ENCODE peak calls at places on chromosomes 7 and 10, in four cellular contexts. E is neural progenitor cell, K is transverse colon, M is uterus. Q is an unnamed sample. For H3K4me1, the result is how much of the 10 kb centered on the place peaks cover.

GRCh38 chr10:27197980-27198645 is 42.5 kb downstream of the ACBD5 start:
- DNase-seq in E (no peak), K (no peak), M (no peak), Q (peak)

GRCh38 chr10:63227207-63227895 is 94.2 kb downstream of the NRBF2 start:
- DNase-seq in E (no peak), K (no peak), M (no peak), Q (no peak)

GRCh38 chr10:97676770-97677581 is 10.1 kb downstream of the AVPI1 start:
- DNase-seq in E (peak), K (peak), M (peak), Q (peak)

GRCh38 chr10:47383254-47384147 is 592 bp downstream of the ZNF488 start:
- DNase-seq in E (peak), K (no peak), M (no peak), Q (no peak)

GRCh38 chr7:82210422-82211184 is 233.0 kb downstream of the CACNA2D1 start:
- DNase-seq in E (no peak), K (no peak), M (no peak), Q (no peak)

GRCh38 chr10:29896053-29896452 is 163.3 kb downstream of the JCAD start:
- DNase-seq in E (no peak), K (no peak), M (no peak), Q (no peak)

GRCh38 chr10:24872049-24872789 is 80.2 kb downstream of the PRTFDC1 start:
- DNase-seq in E (peak), K (no peak), M (no peak), Q (no peak)

GRCh38 chr7:23680417-23681405 is 712 bp downstream of the FAM221A start:
- DNase-seq in E (peak), K (peak), M (peak), Q (peak)

GRCh38 chr10:3528271-3528670 is 256.7 kb downstream of the KLF6 start:
- DNase-seq in E (no peak), K (no peak), M (no peak), Q (no peak)

GRCh38 chr7:118104812-118105441 is 79.0 kb upstream of the LSM8 start:
- DNase-seq in E (no peak), K (no peak), M (no peak), Q (no peak)

GRCh38 chr10:45001382-45002148 is 842 bp downstream of the ZNF22 start:
- DNase-seq in E (peak), K (peak), M (peak), Q (peak)

GRCh38 chr10:92074126-92074887 is 150.7 kb downstream of the BTAF1 start:
- DNase-seq in E (no peak), K (no peak), M (no peak), Q (peak)

GRCh38 chr7:44145419-44145968 is 4.4 kb upstream of the MYL7 start:
- DNase-seq in E (peak), K (no peak), M (peak), Q (peak)

GRCh38 chr7:32379486-32380115 is 110.6 kb downstream of the LSM5 start:
- DNase-seq in E (no peak), K (no peak), M (no peak), Q (no peak)

GRCh38 chr7:125814030-125814535 is 884.5 kb upstream of the POT1 start:
- DNase-seq in E (no peak), K (no peak), M (no peak), Q (no peak)

GRCh38 chr7:64541438-64542359 is 21.2 kb downstream of the ZNF680 start:
- DNase-seq in E (no peak), K (no peak), M (no peak), Q (peak)

GRCh38 chr7:39016609-39017008 is 38.9 kb downstream of the POU6F2 start:
- DNase-seq in E (no peak), K (peak), M (no peak), Q (peak)

DNA sequence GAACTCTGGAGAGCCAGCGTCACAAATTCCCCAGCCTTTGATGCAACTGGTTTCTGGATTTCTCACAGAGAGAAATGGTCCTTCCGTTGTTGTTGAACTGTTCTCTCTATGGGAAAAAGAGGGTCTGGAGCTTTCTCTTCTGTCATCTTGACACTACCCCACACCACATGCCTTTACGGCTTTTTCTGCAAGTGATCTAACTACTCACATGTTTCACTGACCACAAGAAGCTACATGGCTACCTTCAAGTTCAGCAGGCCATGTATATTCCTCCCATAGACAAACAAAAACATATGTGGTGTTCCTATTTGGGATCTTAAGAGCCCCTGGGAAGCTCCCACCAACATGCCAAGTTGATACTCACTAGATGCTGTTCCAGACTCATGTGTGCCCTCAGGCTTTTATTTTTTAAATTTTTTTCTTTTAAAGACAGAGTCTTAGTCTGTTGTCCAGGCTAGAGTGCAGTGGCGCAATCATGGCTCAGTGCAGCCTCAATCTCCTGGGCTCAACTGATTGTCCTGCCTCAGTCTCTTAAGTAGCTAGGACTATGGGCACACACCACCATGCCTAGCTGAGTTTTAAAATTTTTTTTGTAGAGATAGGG is 72.0 kb downstream of the RNF216 start:
- DNase-seq in E (no peak), K (no peak), M (no peak), Q (no peak)
- H3K4me1 ChIP-seq in E (under half), K (under half), M (under half), Q (under half)

GRCh38 chr7:27194002-27194352 is 5.9 kb downstream of the HOXA13 start:
- DNase-seq in E (no peak), K (no peak), M (no peak), Q (no peak)
- H3K4me3 ChIP-seq in E (no peak), K (no peak), M (no peak), Q (no peak)

DNA sequence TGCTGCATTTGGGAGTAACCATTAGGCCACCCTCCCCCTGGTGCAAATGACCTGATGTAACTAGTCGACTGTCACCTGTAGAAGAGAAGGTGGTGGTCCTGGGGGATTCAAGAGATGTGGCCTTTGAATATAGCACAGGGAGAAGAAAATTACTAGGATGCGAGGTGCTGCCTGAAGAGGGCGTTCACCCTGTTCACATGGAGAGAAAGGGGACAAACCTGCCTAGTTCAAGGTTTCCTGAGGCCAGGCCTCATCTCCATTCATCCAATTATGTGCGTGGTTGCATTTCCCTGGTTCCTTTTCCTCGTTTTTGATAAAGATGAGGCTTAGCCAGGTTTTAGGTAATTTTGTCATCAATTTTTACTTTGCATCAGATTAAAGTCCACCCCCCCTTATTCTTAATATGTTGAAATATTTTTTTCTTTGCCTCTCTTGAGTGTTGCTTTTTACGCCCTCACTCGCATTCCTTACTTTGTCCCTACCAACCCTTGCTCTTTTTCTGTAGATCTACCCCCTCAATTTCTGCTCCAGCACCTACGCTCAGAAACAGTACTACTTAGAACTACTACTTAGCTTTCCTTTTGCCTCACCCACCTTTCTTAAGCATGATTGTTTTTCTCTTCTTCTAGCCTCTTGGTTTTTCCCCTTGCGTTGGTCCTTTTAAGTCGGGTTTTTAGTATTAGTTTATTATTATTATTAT is 13.7 kb downstream of the CLCN1 start:
- DNase-seq in E (no peak), K (no peak), M (no peak), Q (no peak)
- TF ChIP-seq CTCF in E (no peak), K (no peak), M (no peak), Q (no peak)

DNA sequence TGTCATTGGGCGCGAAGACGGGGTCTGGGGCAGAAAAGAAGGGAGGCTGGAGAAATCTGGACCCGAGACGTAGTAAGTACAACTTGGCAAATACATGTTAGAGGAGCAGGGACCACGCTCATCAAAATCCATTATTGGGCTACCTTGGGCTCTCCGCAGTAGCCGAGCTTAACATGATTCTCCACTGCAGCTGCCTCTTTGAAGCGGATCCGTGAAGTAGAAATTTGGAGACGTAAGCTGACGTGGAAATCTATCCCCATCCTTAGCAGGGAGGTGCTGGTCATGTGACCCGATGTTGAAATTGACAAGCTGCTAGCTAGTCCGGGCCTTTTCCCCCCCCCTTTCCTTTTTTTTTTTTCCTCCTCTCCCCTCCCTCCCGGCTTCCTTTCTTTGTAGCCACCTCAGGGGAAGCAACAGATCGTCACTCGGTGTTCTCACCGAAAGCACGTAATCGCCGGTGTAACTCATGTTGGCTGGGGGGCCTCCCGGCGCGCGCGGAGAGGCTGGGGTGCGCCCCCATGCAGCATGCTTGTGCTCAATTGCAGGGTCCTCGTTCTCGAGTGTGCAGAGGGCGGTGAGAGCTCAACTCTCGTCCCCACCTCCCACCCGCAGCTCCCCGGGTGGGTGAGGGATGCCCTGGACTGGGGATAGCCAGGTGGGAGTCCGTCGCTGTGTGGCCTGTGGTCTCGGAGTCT is at the start of gene HOXA11:
- DNase-seq in E (no peak), K (peak), M (peak), Q (no peak)
- H3K4me1 ChIP-seq in E (under half), K (half or more), M (under half), Q (half or more)